ENCODE peak calls at places on chromosomes 3 and 15, in six cellular contexts. G, K, W, E, Y and O are unnamed samples.

GRCh38 chr15:37101634-37102314 is 1.4 kb upstream of the MEIS2 start:
- DNase-seq in K (peak), G (peak), Y (no peak), E (peak), W (peak), O (peak)

GRCh38 chr3:138180375-138181029 is 5.8 kb upstream of the DBR1 start:
- DNase-seq in W (no peak), Y (no peak), E (peak), G (no peak), K (peak), O (no peak)

GRCh38 chr15:42605281-42605744 is 29.9 kb downstream of the STARD9 start:
- DNase-seq in E (no peak), K (no peak), Y (no peak), G (no peak), W (no peak), O (no peak)

GRCh38 chr3:181534881-181535280 is 176.8 kb upstream of the SOX2 start:
- DNase-seq in Y (no peak), K (no peak), E (no peak), G (no peak), W (no peak), O (no peak)

GRCh38 chr3:56694852-56695563 is 11.9 kb upstream of the TASOR start:
- DNase-seq in W (no peak), K (no peak), Y (no peak), G (no peak), E (no peak), O (no peak)

GRCh38 chr3:127568604-127569003 is 21.9 kb downstream of the TPRA1 start:
- DNase-seq in K (no peak), G (no peak), Y (no peak), W (no peak), E (no peak), O (no peak)

GRCh38 chr3:110894574-110894973 is 177.0 kb upstream of the NECTIN3 start:
- DNase-seq in W (no peak), K (no peak), G (no peak), E (no peak), Y (no peak), O (no peak)

GRCh38 chr3:9222049-9222448 is 27.4 kb downstream of the SRGAP3 start:
- DNase-seq in K (no peak), W (no peak), E (no peak), G (no peak), Y (no peak), O (peak)

GRCh38 chr3:185549111-185549510 is 3.3 kb downstream of the LIPH start:
- DNase-seq in Y (no peak), G (no peak), K (no peak), E (peak), W (peak), O (no peak)

GRCh38 chr3:141386611-141387110 is 18.4 kb downstream of the ZBTB38 start:
- DNase-seq in E (no peak), Y (no peak), W (no peak), G (no peak), K (no peak), O (no peak)

GRCh38 chr3:36648241-36649034 is 115.9 kb downstream of the DCLK3 start:
- DNase-seq in Y (no peak), K (no peak), E (peak), G (no peak), W (no peak), O (no peak)

GRCh38 chr15:75061272-75061671 is 37.9 kb downstream of the PPCDC start:
- DNase-seq in Y (no peak), W (no peak), K (no peak), E (no peak), G (no peak), O (no peak)

GRCh38 chr3:43503067-43503728 is 118.6 kb downstream of the ANO10 start:
- DNase-seq in G (no peak), K (no peak), W (no peak), E (peak), Y (no peak), O (no peak)

GRCh38 chr3:183349421-183350157 is 78.8 kb downstream of the MCF2L2 start:
- DNase-seq in K (no peak), Y (no peak), W (no peak), E (no peak), G (no peak), O (no peak)

GRCh38 chr3:99952306-99952705 is 134.6 kb downstream of the CMSS1 start:
- DNase-seq in K (no peak), Y (no peak), E (no peak), W (no peak), G (no peak), O (no peak)

GRCh38 chr15:72722071-72722696 is 36.2 kb downstream of the BBS4 start:
- DNase-seq in E (peak), K (peak), Y (no peak), G (peak), W (peak), O (no peak)

GRCh38 chr3:130946876-130947275 is 53.0 kb downstream of the ATP2C1 start:
- DNase-seq in K (no peak), Y (no peak), W (no peak), E (no peak), G (no peak), O (no peak)

GRCh38 chr3:196988241-196989029 is 19.8 kb upstream of the PIGZ start:
- DNase-seq in K (peak), E (peak), G (peak), Y (no peak), W (no peak), O (peak)

GRCh38 chr3:108472011-108472591 is 38.3 kb downstream of the MYH15 start:
- DNase-seq in W (no peak), Y (no peak), G (no peak), K (no peak), E (peak), O (no peak)

GRCh38 chr3:123372789-123373534 is 75.9 kb downstream of the ADCY5 start:
- DNase-seq in G (peak), K (no peak), Y (no peak), W (no peak), E (no peak), O (peak)

GRCh38 chr3:139388961-139389551 is 391 bp downstream of the COPB2 start:
- DNase-seq in E (no peak), K (no peak), W (peak), Y (no peak), G (no peak), O (no peak)

GRCh38 chr3:102035118-102035517 is 185.8 kb downstream of the NFKBIZ start:
- DNase-seq in G (no peak), Y (no peak), E (no peak), W (no peak), K (no peak), O (no peak)

GRCh38 chr15:81038975-81039607 is 38.4 kb downstream of the TLNRD1 start:
- DNase-seq in G (no peak), W (peak), E (no peak), K (no peak), Y (no peak), O (no peak)

GRCh38 chr3:169610888-169611291 is 52.6 kb downstream of the MECOM start:
- DNase-seq in K (no peak), G (no peak), W (no peak), E (no peak), Y (no peak), O (no peak)

GRCh38 chr3:49295489-49296058 is 18.5 kb upstream of the C3orf62 start:
- DNase-seq in K (no peak), W (no peak), G (no peak), Y (no peak), E (peak), O (no peak)

GRCh38 chr15:36358094-36358961 is 221.1 kb upstream of the CDIN1 start:
- DNase-seq in K (no peak), W (no peak), E (no peak), G (no peak), Y (no peak), O (no peak)

GRCh38 chr3:15557511-15557946 is 36.0 kb upstream of the COLQ start:
- DNase-seq in W (peak), Y (no peak), G (no peak), K (peak), E (peak), O (no peak)

GRCh38 chr15:75842722-75843617 is at the start of gene UBE2Q2:
- DNase-seq in G (peak), Y (peak), W (peak), K (peak), E (no peak), O (peak)

GRCh38 chr3:156024904-156025303 is 95.5 kb upstream of the KCNAB1 start:
- DNase-seq in K (no peak), G (no peak), W (no peak), E (no peak), Y (no peak), O (no peak)

GRCh38 chr15:97786741-97787140 is 173.8 kb upstream of the ARRDC4 start:
- DNase-seq in Y (no peak), W (no peak), E (no peak), G (no peak), K (no peak), O (no peak)

DNA sequence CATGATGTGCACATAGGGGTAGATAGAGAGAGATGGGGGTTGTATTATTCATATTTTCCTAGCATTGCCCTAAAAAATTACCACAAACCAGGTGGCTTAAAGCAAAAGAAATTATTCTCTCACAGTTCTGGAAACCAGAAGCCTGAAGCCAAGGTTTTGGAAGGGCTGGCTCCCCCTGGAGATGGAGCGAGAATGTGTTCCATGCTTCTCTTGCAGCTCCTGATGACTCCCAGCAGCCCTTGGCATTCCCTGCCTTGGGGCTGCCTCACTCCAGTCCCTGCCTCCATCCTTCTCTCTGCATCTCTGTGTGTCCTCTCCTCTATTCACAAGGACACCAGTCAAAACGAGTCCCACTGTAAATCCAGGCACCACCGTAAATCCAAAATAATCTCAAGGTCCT is 91.5 kb upstream of the FAM174B start:
- DNase-seq in K (no peak), Y (no peak), G (no peak), E (no peak), W (no peak), O (no peak)
- TF ChIP-seq CTCF in K (no peak), Y (no peak), G (no peak), E (peak), W (no peak), O (no peak)

GRCh38 chr3:10873415-10873814 is 57.4 kb downstream of the SLC6A11 start:
- DNase-seq in G (no peak), Y (no peak), E (no peak), K (no peak), W (no peak), O (no peak)
- TF ChIP-seq POLR2AphosphoS5 in G (no peak), Y (no peak), E (no peak), K (no peak), W (no peak), O (no peak)

GRCh38 chr3:71926242-71926560 is 141.3 kb upstream of the PROK2 start:
- DNase-seq in W (peak), K (peak), G (no peak), E (peak), Y (no peak), O (no peak)
- TF ChIP-seq CTCF in W (peak), K (peak), G (no peak), E (peak), Y (peak), O (peak)

GRCh38 chr15:100812802-100813201 is 66.8 kb upstream of the ALDH1A3 start:
- DNase-seq in Y (no peak), W (no peak), E (no peak), K (no peak), G (no peak), O (no peak)
- TF ChIP-seq POLR2AphosphoS5 in Y (no peak), W (no peak), E (no peak), K (no peak), G (no peak), O (no peak)

GRCh38 chr3:79246875-79247274 is 520.9 kb downstream of the ROBO1 start:
- DNase-seq in W (no peak), G (no peak), E (no peak), Y (no peak), K (no peak), O (no peak)

GRCh38 chr3:79250746-79251145 is 517.1 kb downstream of the ROBO1 start:
- DNase-seq in G (no peak), Y (no peak), E (no peak), K (no peak), W (no peak), O (no peak)

GRCh38 chr3:79253704-79254103 is 514.1 kb downstream of the ROBO1 start:
- DNase-seq in W (no peak), G (no peak), E (no peak), Y (no peak), K (no peak), O (no peak)

GRCh38 chr3:79247367-79248103 is 520.3 kb downstream of the ROBO1 start:
- DNase-seq in K (no peak), W (no peak), E (no peak), Y (no peak), G (no peak), O (peak)

DNA sequence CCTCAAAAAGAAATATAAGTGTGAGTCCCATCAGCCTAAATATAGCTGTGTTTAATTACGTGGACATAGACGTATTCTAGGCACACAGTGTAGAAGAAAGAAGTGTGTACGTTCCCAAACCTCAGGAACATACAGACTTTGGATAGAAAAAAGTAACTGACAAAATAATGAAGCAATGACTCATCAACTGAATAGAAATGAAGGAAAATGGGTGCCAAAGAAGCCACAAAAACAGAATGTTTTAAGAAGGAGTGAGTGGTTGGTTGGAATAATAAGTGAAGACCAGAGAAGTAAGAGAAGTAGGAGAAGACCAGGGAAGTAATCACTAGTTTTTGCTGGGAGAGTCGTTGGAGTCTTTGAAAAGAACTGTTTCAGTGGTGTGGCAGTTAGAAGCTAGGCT is 518.1 kb downstream of the ROBO1 start:
- DNase-seq in E (no peak), Y (no peak), K (no peak), W (no peak), G (no peak), O (no peak)
- TF ChIP-seq CTCF in E (no peak), Y (no peak), K (no peak), W (no peak), G (no peak), O (no peak)